ENCODE peak calls at places on chromosome 4, in seven cellular contexts. E is ureter; N is activated CD8-positive, alpha-beta memory T cell treated with anti-CD3 and anti-CD28 coated beads for 4 hours; R is smooth muscle cell of the brain vasculature; M is T-helper 1 cell; U is brain microvascular endothelial cell; L is heart left ventricle. K is an unnamed sample.

GRCh38 chr4:168128601-168129000 is 36.3 kb downstream of the ANXA10 start:
- DNase-seq in E (no peak), N (no peak), R (no peak), M (no peak), U (no peak), L (no peak), K (no peak)

GRCh38 chr4:72489267-72489666 is 79.8 kb downstream of the ADAMTS3 start:
- DNase-seq in E (no peak), N (no peak), R (no peak), M (no peak), U (peak), L (no peak), K (no peak)

GRCh38 chr4:38803833-38804653 is 548 bp downstream of the TLR1 start:
- DNase-seq in E (no peak), N (no peak), R (no peak), M (no peak), U (no peak), L (no peak), K (no peak)

GRCh38 chr4:127997534-127998388 is 32.6 kb downstream of the ABHD18 start:
- DNase-seq in E (no peak), N (no peak), R (no peak), M (no peak), U (no peak), L (no peak), K (no peak)

GRCh38 chr4:109462297-109462696 is 28.7 kb downstream of the SEC24B start:
- DNase-seq in E (no peak), N (no peak), R (no peak), M (no peak), U (no peak), L (no peak), K (no peak)

GRCh38 chr4:186644737-186645261 is 78.9 kb downstream of the FAT1 start:
- DNase-seq in E (no peak), N (no peak), R (no peak), M (no peak), U (no peak), L (peak), K (no peak)

GRCh38 chr4:112055100-112055499 is 90.2 kb upstream of the FAM241A start:
- DNase-seq in E (no peak), N (no peak), R (no peak), M (no peak), U (no peak), L (no peak), K (no peak)

GRCh38 chr4:33467291-33467690 is 2747.1 kb downstream of the PCDH7 start:
- DNase-seq in E (no peak), N (no peak), R (no peak), M (no peak), U (no peak), L (no peak), K (no peak)

GRCh38 chr4:81827568-81828202 is 356.0 kb upstream of the RASGEF1B start:
- DNase-seq in E (no peak), N (no peak), R (no peak), M (no peak), U (no peak), L (no peak), K (no peak)